ENCODE peak calls at places on chromosomes 1 and 21, in ten cellular contexts. W is WERI-Rb-1, A is HFFc6, U is endothelial cell, C is cardiac fibroblast, N is WTC11, P is AG04450, O is IMR-90, M is uterus, Y is hepatocyte. Z is an unnamed sample.

GRCh38 chr1:64956733-64957441 is 9.5 kb downstream of the JAK1 start:
- DNase-seq in W (no peak), A (no peak), U (no peak), C (no peak), N (no peak), P (no peak), O (no peak), M (no peak), Y (no peak), Z (peak; percentile 76)

GRCh38 chr1:20726932-20727745 is 5.4 kb downstream of the SH2D5 start:
- DNase-seq in W (no peak), A (no peak), U (no peak), C (no peak), N (no peak), P (no peak), O (no peak), M (no peak), Y (no peak), Z (no peak)

GRCh38 chr1:16067127-16067768 is 6.2 kb downstream of the FAM131C start:
- DNase-seq in W (no peak), A (no peak), U (no peak), C (no peak), N (no peak), P (no peak), O (peak; percentile 6), M (no peak), Y (peak; percentile 95), Z (no peak)

GRCh38 chr1:246503341-246503740 is 3.7 kb downstream of the SMYD3 start:
- DNase-seq in W (peak; percentile 67), A (peak; percentile 53), U (no peak), C (peak; percentile 45), N (no peak), P (no peak), O (peak; percentile 33), M (no peak), Y (no peak), Z (no peak)

GRCh38 chr1:7375329-7375728 is 395.8 kb upstream of the VAMP3 start:
- DNase-seq in W (no peak), A (no peak), U (no peak), C (no peak), N (no peak), P (no peak), O (no peak), M (no peak), Y (no peak), Z (no peak)

GRCh38 chr1:97070366-97070765 is 348.8 kb downstream of the PTBP2 start:
- DNase-seq in W (no peak), A (no peak), U (no peak), C (peak; percentile 32), N (no peak), P (peak; percentile 11), O (peak; percentile 75), M (no peak), Y (no peak), Z (no peak)

GRCh38 chr1:117754061-117754969 is 148.5 kb downstream of the TENT5C start:
- DNase-seq in W (peak; percentile 57), A (peak; percentile 46), U (peak; percentile 55), C (peak; percentile 72), N (peak; percentile 67), P (peak; percentile 7), O (peak; percentile 59), M (peak; percentile 54), Y (peak; percentile 84), Z (peak; percentile 52)

GRCh38 chr21:46633561-46633960 is 1.9 kb upstream of the PRMT2 start:
- DNase-seq in W (no peak), A (no peak), U (no peak), C (no peak), N (no peak), P (no peak), O (no peak), M (no peak), Y (no peak), Z (no peak)

GRCh38 chr1:230401763-230402294 is 24.3 kb downstream of the PGBD5 start:
- DNase-seq in W (no peak), A (peak; percentile 33), U (no peak), C (peak; percentile 5), N (no peak), P (peak; percentile 27), O (peak; percentile 26), M (no peak), Y (peak; percentile 58), Z (no peak)

GRCh38 chr1:115771094-115771846 is 2.8 kb upstream of the CASQ2 start:
- DNase-seq in W (peak; percentile 21), A (peak; percentile 10), U (peak; percentile 15), C (no peak), N (peak; percentile 45), P (no peak), O (no peak), M (no peak), Y (peak; percentile 30), Z (no peak)

GRCh38 chr21:28193189-28193588 is 799.5 kb downstream of the LTN1 start:
- DNase-seq in W (no peak), A (no peak), U (no peak), C (no peak), N (peak; percentile 14), P (no peak), O (no peak), M (no peak), Y (no peak), Z (no peak)

GRCh38 chr21:44432841-44433790 is 22.2 kb upstream of the LRRC3 start:
- DNase-seq in W (no peak), A (no peak), U (no peak), C (no peak), N (no peak), P (no peak), O (no peak), M (no peak), Y (no peak), Z (no peak)

GRCh38 chr1:118445156-118445555 is 260.1 kb upstream of the SPAG17 start:
- DNase-seq in W (no peak), A (no peak), U (no peak), C (no peak), N (no peak), P (no peak), O (no peak), M (no peak), Y (no peak), Z (no peak)

GRCh38 chr1:41003127-41003639 is 18.3 kb downstream of the SLFNL1 start:
- DNase-seq in W (no peak), A (no peak), U (no peak), C (no peak), N (no peak), P (no peak), O (no peak), M (no peak), Y (no peak), Z (no peak)

GRCh38 chr21:45415943-45416611 is 11.1 kb downstream of the COL18A1 start:
- DNase-seq in W (no peak), A (no peak), U (no peak), C (no peak), N (no peak), P (no peak), O (no peak), M (no peak), Y (peak; percentile 3), Z (no peak)

GRCh38 chr1:97160796-97161195 is 439.2 kb downstream of the PTBP2 start:
- DNase-seq in W (no peak), A (no peak), U (no peak), C (peak; percentile 36), N (no peak), P (no peak), O (peak; percentile 17), M (no peak), Y (no peak), Z (no peak)

GRCh38 chr1:161486806-161487482 is 18.3 kb upstream of the FCGR2A start:
- DNase-seq in W (peak; percentile 47), A (peak; percentile 53), U (peak; percentile 53), C (peak; percentile 87), N (no peak), P (peak; percentile 43), O (peak; percentile 74), M (peak; percentile 21), Y (peak; percentile 80), Z (peak; percentile 71)
- TF ChIP-seq CTCF in W (peak; percentile 79), A (peak; percentile 95), U (peak; percentile 79), C (peak; percentile 72), N (peak; percentile 77), P (peak; percentile 79), O (peak; percentile 77), M (peak; percentile 66), Y (peak; percentile 73), Z (peak; percentile 77)

DNA sequence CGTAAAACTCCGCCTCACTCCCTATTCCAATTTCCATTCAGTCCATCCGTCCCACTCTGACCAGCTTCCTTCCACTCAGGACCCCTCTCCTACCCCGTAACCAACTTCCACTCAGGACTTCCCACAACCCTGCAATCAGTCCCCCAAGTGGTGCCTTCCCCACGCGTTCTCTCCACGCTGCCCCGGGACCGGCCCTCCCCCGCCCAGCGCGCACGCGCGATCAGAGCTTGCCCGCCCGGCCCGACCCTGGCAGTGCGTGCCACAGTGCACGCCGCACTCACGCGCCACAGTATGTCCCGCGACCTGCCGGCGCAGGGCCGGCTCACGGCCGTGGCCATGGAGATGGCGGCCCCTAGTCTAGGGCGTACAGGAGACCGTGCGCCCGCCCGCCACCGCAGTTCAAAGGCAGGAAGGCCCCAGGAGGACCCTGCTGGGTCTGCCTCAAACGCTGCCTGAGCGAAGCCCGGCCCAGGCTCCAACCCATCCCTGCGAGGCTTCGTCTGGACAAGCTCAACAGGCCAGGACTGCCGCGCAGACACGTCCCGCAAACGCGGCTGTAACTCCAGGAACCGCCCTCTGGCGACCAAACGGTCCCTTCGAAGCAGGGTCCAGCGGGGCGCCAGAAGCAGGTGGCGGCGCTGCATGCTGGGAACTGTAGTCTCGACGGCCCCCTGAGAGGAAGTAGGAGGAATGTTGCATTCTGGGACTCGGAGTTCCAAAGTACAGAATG is at the start of gene NDC1:
- DNase-seq in W (peak; percentile 95), A (peak; percentile 94), U (peak; percentile 83), C (peak; percentile 97), N (peak; percentile 93), P (peak; percentile 83), O (peak; percentile 96), M (peak; percentile 90), Y (peak; percentile 95), Z (peak; percentile 89)
- TF ChIP-seq CTCF in W (peak; percentile 32), A (peak; percentile 63), U (no peak), C (no peak), N (no peak), P (peak; percentile 18), O (peak; percentile 18), M (peak; percentile 36), Y (peak; percentile 11), Z (no peak)

DNA sequence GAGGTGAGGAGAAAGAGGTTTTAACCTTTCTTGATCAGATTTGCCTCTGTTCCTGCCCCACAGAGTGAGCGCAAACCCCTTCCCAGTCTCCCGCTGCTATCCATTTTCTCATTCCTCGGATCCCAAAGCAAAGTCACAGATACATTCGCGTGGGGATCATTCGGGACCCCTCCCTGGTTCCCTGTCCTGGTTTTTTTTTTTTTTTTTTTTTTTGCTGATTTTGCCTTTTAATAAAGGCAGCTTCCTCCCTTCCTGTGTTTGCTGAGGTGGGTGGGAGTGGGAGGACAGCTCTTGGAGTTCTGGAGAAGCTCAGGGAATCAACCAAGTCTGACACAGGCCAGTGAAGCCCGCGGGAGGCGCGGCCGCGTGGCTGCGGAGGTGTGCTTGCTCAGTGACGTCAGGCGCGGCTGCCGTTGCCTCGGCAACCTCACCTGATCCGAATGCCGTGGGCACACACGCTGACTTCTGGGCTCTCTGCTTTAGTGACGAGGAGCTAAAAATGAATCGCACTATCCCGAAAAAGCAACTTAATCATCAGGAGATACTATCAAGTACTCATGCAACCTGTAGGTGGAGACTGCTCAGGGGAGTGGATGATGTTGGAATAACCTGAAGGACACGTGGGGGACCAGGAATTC is 106.4 kb downstream of the TBX19 start:
- DNase-seq in W (peak; percentile 40), A (no peak), U (peak; percentile 40), C (peak; percentile 2), N (peak; percentile 73), P (no peak), O (no peak), M (peak; percentile 72), Y (peak; percentile 84), Z (peak; percentile 35)
- TF ChIP-seq CTCF in W (no peak), A (no peak), U (no peak), C (no peak), N (no peak), P (no peak), O (no peak), M (peak; percentile 19), Y (peak; percentile 25), Z (no peak)

GRCh38 chr1:31065310-31066217 is at the start of gene PUM1:
- DNase-seq in W (peak; percentile 100), A (peak; percentile 98), U (peak; percentile 100), C (peak; percentile 98), N (peak; percentile 100), P (peak; percentile 88), O (peak; percentile 96), M (peak; percentile 97), Y (peak; percentile 100), Z (peak; percentile 96)
- TF ChIP-seq CTCF in W (no peak), A (no peak), U (no peak), C (no peak), N (no peak), P (no peak), O (no peak), M (no peak), Y (no peak), Z (no peak)